ENCODE peak calls at places on chromosomes 2 and 18, in ten cellular contexts. V is kidney; W is fibroblast of lung; K is CD8-positive, alpha-beta T cell; M is SK-N-SH; S is Panc1; D is HepG2; O is adrenal gland; T is heart right ventricle; X is A549. G is an unnamed sample. For H3K4me1, the result is how much of the 10 kb centered on the place peaks cover.

GRCh38 chr2:24920813-24921441 is 890 bp upstream of the ADCY3 start:
- DNase-seq in M (peak), T (no peak), K (no peak), D (peak), X (peak), W (no peak), S (no peak), V (no peak), O (no peak), G (no peak)

GRCh38 chr2:3493610-3493997 is 25.7 kb downstream of the ADI1 start:
- DNase-seq in S (no peak), V (no peak), O (peak), T (peak), W (peak), X (peak), K (no peak), D (peak), M (peak), G (no peak)

GRCh38 chr2:225948903-225949302 is 549.4 kb downstream of the NYAP2 start:
- DNase-seq in W (no peak), K (no peak), S (no peak), M (no peak), V (no peak), O (no peak), X (no peak), T (no peak), D (no peak), G (no peak)

GRCh38 chr2:180927030-180927686 is 53.2 kb upstream of the UBE2E3 start:
- DNase-seq in X (no peak), K (no peak), V (no peak), O (no peak), T (no peak), W (no peak), S (no peak), M (no peak), D (no peak), G (no peak)

GRCh38 chr2:17901246-17901645 is 22.8 kb downstream of the KCNS3 start:
- DNase-seq in K (no peak), S (no peak), X (peak), V (no peak), M (peak), O (no peak), T (peak), D (no peak), W (no peak), G (peak)

GRCh38 chr2:234968633-234969328 is 17.0 kb downstream of the SH3BP4 start:
- DNase-seq in K (no peak), M (no peak), S (no peak), O (no peak), X (no peak), D (no peak), T (no peak), V (peak), W (no peak), G (no peak)

GRCh38 chr18:55287146-55287806 is 300.7 kb downstream of the TCF4 start:
- DNase-seq in O (no peak), S (no peak), T (no peak), K (no peak), V (no peak), W (no peak), X (no peak), D (no peak), M (peak), G (no peak)

GRCh38 chr2:1697601-1698000 is 46.7 kb downstream of the PXDN start:
- DNase-seq in D (no peak), T (no peak), S (no peak), V (peak), O (no peak), X (no peak), K (no peak), M (no peak), W (no peak), G (no peak)

GRCh38 chr2:169476459-169476858 is 2.8 kb upstream of the BBS5 start:
- DNase-seq in S (no peak), M (no peak), X (peak), K (no peak), W (peak), V (no peak), T (no peak), D (peak), O (no peak), G (no peak)

GRCh38 chr2:8929128-8929527 is 74.4 kb downstream of the MBOAT2 start:
- DNase-seq in M (no peak), V (no peak), S (no peak), D (no peak), T (no peak), K (no peak), X (no peak), W (no peak), O (no peak), G (no peak)

GRCh38 chr18:58364867-58365533 is 263.9 kb downstream of the ALPK2 start:
- DNase-seq in M (no peak), T (no peak), V (no peak), D (no peak), W (no peak), O (no peak), S (no peak), X (no peak), K (no peak), G (no peak)

GRCh38 chr2:12547771-12548170 is 169.0 kb upstream of the TRIB2 start:
- DNase-seq in S (no peak), M (no peak), T (no peak), X (no peak), D (no peak), W (no peak), V (no peak), K (no peak), O (no peak), G (no peak)

GRCh38 chr18:7945882-7946281 is 378.8 kb downstream of the PTPRM start:
- DNase-seq in T (no peak), X (peak), S (no peak), M (no peak), D (peak), W (peak), V (no peak), K (no peak), O (peak), G (no peak)

DNA sequence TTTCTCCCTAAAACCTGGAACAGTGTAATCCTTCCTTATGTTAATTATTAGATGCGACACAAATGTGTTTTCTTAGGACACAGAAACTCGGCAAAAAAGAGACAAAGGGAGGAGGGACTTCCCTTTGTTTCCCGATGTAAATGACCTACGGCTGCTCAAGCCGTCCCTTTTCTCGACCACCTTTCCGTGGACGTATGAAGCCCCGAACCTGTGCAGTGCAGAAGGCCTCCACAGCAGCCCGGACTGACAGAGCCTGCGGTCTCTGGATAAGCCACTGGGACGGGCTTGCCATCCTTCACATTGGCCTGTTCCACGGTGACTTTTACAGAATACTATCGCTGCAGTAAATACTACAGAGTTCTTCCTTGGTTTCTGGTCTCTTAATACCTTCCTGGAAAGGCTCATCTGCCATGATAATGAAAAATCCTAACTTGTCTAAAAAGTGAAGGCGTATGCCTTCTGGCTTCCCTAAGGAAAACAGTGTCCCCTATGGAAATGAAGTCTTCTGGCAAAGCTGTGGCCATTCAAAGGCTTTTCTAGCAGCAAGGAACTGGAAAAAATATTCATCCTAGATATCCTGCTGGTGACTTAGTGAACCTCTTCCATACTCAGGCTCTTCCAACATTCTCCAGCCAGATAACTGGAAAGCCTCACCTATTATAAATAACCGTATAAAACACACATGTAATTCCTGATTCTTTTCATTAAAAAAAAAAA is 84.9 kb downstream of the RBMS1 start:
- DNase-seq in O (no peak), D (no peak), V (peak), S (no peak), X (peak), W (no peak), K (no peak), T (no peak), M (peak), G (no peak)
- TF ChIP-seq CTCF in O (no peak), D (no peak), V (no peak), S (peak), X (no peak), W (no peak), K (no peak), T (peak), M (no peak), G (no peak)

DNA sequence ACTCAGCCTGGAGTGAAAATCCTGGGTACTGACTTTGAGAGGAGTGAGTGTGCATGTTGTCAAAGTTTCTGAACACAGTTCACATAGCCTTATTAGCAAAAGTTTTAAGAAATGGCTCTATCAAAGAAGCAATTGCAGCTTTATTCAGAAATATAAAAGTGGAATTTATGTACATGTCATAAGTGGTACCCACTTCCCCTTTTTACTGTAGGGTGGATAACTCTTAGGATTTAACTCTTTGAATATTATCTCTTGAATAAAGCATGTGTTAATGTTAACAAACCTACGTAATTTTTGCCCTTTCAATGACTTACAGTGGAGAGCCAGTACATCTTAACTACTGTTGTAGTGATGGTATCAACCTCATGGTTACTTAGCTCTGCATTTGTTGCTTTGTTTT is 8.7 kb downstream of the NABP1 start:
- DNase-seq in O (no peak), D (no peak), M (no peak), S (no peak), K (no peak), W (no peak), V (no peak), T (no peak), X (no peak), G (no peak)
- H3K27ac ChIP-seq in O (no peak), D (no peak), M (peak), S (no peak), K (no peak), W (no peak), V (no peak), T (no peak), X (no peak), G (peak)

GRCh38 chr2:48322251-48322650 is 207.7 kb upstream of the STON1 start:
- DNase-seq in O (no peak), S (no peak), V (no peak), T (no peak), W (no peak), D (no peak), X (no peak), M (no peak), K (no peak), G (no peak)
- H3K4me1 ChIP-seq in O (under half), S (under half), V (under half), T (under half), W (under half), D (half or more), X (under half), M (under half), K (half or more), G (under half)

GRCh38 chr2:86295071-86295470 is 42.4 kb downstream of the REEP1 start:
- DNase-seq in W (no peak), D (no peak), M (no peak), K (no peak), S (no peak), T (no peak), O (no peak), V (no peak), X (no peak), G (no peak)

GRCh38 chr2:86296947-86297346 is 40.5 kb downstream of the REEP1 start:
- DNase-seq in V (no peak), T (no peak), O (no peak), X (no peak), D (no peak), W (no peak), M (no peak), K (no peak), S (no peak), G (no peak)

GRCh38 chr2:86300496-86300895 is 36.9 kb downstream of the REEP1 start:
- DNase-seq in T (no peak), K (no peak), D (no peak), W (no peak), O (peak), V (no peak), M (no peak), S (no peak), X (no peak), G (no peak)

GRCh38 chr2:86298411-86299390 is 38.7 kb downstream of the REEP1 start:
- DNase-seq in X (peak), D (peak), V (no peak), T (peak), S (no peak), K (no peak), W (no peak), O (no peak), M (peak), G (no peak)

DNA sequence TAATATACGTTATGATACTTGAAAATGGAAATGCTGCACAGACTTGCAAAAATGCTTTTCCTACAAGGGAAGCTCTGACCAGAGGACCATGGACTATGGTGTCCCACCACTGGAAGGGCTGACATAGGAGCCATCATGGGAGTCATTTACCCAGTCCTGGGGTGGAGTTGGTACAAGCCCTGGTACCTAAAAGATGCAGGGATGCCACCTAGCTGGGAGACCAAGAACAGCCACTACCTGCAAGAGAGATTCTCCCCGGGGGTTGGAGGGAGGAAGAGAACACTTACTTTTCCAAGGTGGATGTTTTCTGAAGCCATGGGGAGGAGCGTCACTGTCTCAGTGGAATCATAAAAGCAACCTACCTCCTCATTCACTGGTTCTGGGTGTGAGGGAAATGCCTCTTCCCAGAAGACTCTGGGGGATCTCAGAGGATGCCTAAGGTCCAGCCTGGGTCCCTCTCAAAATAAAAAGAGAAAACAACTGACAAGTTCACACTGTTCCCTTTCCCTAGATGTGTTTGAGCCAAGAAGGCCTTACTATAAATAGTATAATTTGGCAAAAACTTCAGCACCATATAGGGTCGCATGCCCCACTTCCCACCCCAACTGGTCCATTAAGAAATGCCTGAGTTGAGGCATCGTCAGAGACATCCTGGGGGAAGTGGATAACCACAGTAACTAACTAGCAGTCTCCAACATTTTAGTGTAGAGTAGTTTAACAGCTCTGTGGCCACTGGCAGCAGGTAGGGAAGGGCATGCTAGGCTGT is 39.9 kb downstream of the REEP1 start:
- DNase-seq in X (peak), M (no peak), K (no peak), V (no peak), T (no peak), S (no peak), D (no peak), W (no peak), O (no peak), G (no peak)
- TF ChIP-seq CTCF in X (peak), M (peak), K (no peak), V (peak), T (peak), S (peak), D (peak), W (no peak), O (no peak), G (no peak)

GRCh38 chr2:182043861-182044260 is 58.2 kb downstream of the PPP1R1C start:
- DNase-seq in M (no peak), S (no peak), X (no peak), K (no peak), O (no peak), V (no peak), T (no peak), W (no peak), D (no peak), G (no peak)
- H3K27ac ChIP-seq in M (no peak), S (no peak), X (no peak), K (no peak), O (no peak), V (no peak), T (no peak), W (no peak), D (no peak), G (no peak)

DNA sequence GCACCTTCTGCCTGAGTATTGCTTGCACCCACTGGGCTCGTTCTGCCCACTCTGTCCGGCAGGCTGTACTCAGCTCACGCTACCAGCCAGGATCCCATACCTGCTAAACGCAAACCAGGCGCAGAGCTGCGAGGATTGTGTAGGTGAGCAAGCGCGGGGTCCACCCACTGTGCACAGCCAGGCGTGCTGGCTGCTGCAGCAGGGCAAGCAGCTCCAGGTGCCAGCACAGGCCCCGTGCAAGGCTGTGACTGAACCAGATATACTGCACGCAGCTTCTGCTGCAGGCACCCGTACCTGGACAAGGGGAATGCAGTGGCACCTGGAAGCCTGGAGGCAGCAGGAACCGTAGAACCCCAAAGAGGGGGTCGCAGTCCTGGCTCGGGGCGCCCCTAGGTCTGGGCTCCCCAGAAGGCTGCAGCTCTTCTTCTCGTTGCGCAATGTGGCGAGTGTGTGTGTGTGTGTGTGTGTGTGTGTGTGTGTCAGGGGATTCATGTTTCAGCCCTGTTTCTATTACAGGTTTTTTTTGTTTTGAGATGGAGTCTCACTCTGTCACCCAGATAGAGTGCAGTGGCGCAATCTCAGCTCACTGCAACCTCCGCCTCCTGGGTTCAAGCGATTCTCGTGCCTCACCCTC is 46.1 kb upstream of the RAB1A start:
- DNase-seq in X (no peak), M (no peak), D (no peak), T (no peak), O (no peak), S (no peak), K (no peak), W (peak), V (no peak), G (no peak)
- H3K4me1 ChIP-seq in X (under half), M (under half), D (half or more), T (under half), O (under half), S (under half), K (under half), W (under half), V (under half), G (under half)

DNA sequence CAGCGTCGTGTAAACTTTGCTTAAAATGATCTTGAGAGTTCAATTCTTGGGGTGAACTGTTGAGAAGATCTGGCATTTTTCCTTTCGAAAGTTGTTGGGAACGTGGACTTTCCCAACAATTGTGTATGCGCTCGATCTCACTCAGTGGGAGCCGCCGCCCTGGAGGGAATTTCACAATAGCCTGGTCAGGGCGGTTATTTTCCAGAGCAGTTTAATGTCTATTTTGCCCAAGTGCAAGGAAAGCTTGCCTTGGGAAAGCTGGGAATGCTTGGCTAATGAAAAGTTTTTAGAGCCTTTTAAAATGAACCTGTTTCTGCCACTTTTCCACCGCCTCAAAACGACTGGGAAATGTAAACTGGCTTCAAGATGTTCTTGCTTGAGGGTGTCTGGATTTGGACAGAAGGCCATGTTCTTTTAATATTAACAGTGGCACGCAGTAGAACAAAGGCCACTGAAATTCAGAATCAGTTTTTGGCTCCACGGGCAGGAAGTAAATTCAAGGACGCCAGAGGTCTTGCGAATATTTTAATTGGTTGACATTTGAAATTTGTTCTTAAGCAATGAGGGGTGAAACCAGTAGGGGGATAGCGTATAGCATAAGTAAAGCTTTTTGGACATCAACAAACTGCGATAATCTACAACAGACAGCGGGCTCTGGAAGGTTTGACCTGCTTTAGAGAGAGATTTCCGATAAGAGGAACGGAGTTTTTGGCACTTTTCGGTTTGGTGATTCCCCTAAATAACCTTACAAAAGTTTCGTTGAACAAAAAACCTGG is 1.2 kb downstream of the CFLAR start:
- DNase-seq in V (no peak), T (peak), K (no peak), D (peak), W (peak), M (no peak), X (peak), O (peak), S (peak), G (no peak)
- TF ChIP-seq CTCF in V (peak), T (peak), K (peak), D (no peak), W (peak), M (peak), X (peak), O (peak), S (no peak), G (no peak)

G was measured in RWPE2.